ENCODE peak calls at places on chromosomes 6 and 20, in seven cellular contexts. X is activated T-cell treated with anti-CD3 and anti-CD28 coated beads for 1 hour, H is NCI-H526, J is foreskin fibroblast, B is AML-193, S is NCI-H1092 treated with DMSO at 0.1 percent for 48 hours, V is C1 segment of cervical spinal cord. N is an unnamed sample.

GRCh38 chr6:103000686-103001085 is 1607.2 kb downstream of the GRIK2 start:
- DNase-seq in X (no peak), H (no peak), J (no peak), B (no peak), S (no peak), V (no peak), N (no peak)

GRCh38 chr6:52416629-52417151 is 3.5 kb upstream of the EFHC1 start:
- DNase-seq in X (no peak), H (peak), J (peak), B (peak), S (peak), V (no peak), N (no peak)

GRCh38 chr20:51445591-51445990 is 96.9 kb downstream of the NFATC2 start:
- DNase-seq in X (no peak), H (no peak), J (no peak), B (no peak), S (no peak), V (no peak), N (no peak)

GRCh38 chr6:15299430-15300131 is 53.7 kb downstream of the JARID2 start:
- DNase-seq in X (peak), H (no peak), J (no peak), B (peak), S (no peak), V (no peak), N (no peak)

GRCh38 chr6:169963581-169964297 is 212.3 kb downstream of the ERMARD start:
- DNase-seq in X (no peak), H (no peak), J (no peak), B (no peak), S (no peak), V (no peak), N (no peak)

GRCh38 chr6:31270788-31271640 is 878 bp downstream of the HLA-C start:
- DNase-seq in X (peak), H (peak), J (peak), B (peak), S (no peak), V (no peak), N (peak)

GRCh38 chr6:110233769-110234374 is 53.6 kb downstream of the CDC40 start:
- DNase-seq in X (no peak), H (no peak), J (no peak), B (no peak), S (no peak), V (no peak), N (no peak)

GRCh38 chr6:118680452-118681095 is 29.2 kb upstream of the CEP85L start:
- DNase-seq in X (no peak), H (no peak), J (no peak), B (no peak), S (no peak), V (no peak), N (no peak)

GRCh38 chr6:139820191-139820590 is 445.7 kb upstream of the CITED2 start:
- DNase-seq in X (no peak), H (no peak), J (peak), B (no peak), S (no peak), V (no peak), N (no peak)

GRCh38 chr6:9554351-9554750 is 860.5 kb downstream of the TFAP2A start:
- DNase-seq in X (no peak), H (no peak), J (no peak), B (no peak), S (no peak), V (no peak), N (no peak)

GRCh38 chr6:160041608-160042007 is 72.7 kb downstream of the IGF2R start:
- DNase-seq in X (no peak), H (no peak), J (peak), B (no peak), S (peak), V (no peak), N (no peak)

GRCh38 chr6:1527098-1527497 is 82.6 kb upstream of the FOXC1 start:
- DNase-seq in X (peak), H (peak), J (peak), B (no peak), S (no peak), V (peak), N (peak)

GRCh38 chr6:107115695-107116327 is 496 bp upstream of the BEND3 start:
- DNase-seq in X (peak), H (peak), J (peak), B (no peak), S (peak), V (peak), N (no peak)

GRCh38 chr20:1734269-1734858 is 76.8 kb upstream of the SIRPG start:
- DNase-seq in X (no peak), H (peak), J (peak), B (peak), S (no peak), V (no peak), N (no peak)

N was measured in T follicular helper cell.